ENCODE peak calls at places on chromosomes 12 and 14, in eight cellular contexts. One of them, this sample, is unnamed.
A peak's percentile ranks its signal among the peaks of the same experiment; 100 is the strongest.

GRCh38 chr14:39034481-39035296 is 68.3 kb downstream of the SEC23A start:
- DNase-seq in left lung: no peak
- DNase-seq in ovary: no peak
- DNase-seq in tibial artery: no peak
- DNase-seq in lung: no peak
- DNase-seq in brain microvascular endothelial cell: no peak
- DNase-seq in fibroblast of lung: peak; percentile 19
- DNase-seq in HFFc6: no peak
- DNase-seq in this sample: peak; percentile 46

GRCh38 chr12:12915654-12916053 is 24.3 kb downstream of the GPRC5A start:
- DNase-seq in fibroblast of lung: no peak
- DNase-seq in HFFc6: no peak
- DNase-seq in tibial artery: no peak
- DNase-seq in lung: no peak
- DNase-seq in left lung: no peak
- DNase-seq in brain microvascular endothelial cell: no peak
- DNase-seq in ovary: no peak
- DNase-seq in this sample: no peak

GRCh38 chr12:46915082-46915481 is 89.3 kb upstream of the SLC38A4 start:
- DNase-seq in left lung: no peak
- DNase-seq in HFFc6: peak; percentile 93
- DNase-seq in lung: no peak
- DNase-seq in brain microvascular endothelial cell: peak; percentile 83
- DNase-seq in ovary: no peak
- DNase-seq in tibial artery: no peak
- DNase-seq in fibroblast of lung: peak; percentile 88
- DNase-seq in this sample: peak; percentile 56

GRCh38 chr14:61621444-61621843 is 73.9 kb upstream of the HIF1A start:
- DNase-seq in left lung: no peak
- DNase-seq in ovary: no peak
- DNase-seq in tibial artery: no peak
- DNase-seq in HFFc6: no peak
- DNase-seq in lung: no peak
- DNase-seq in brain microvascular endothelial cell: no peak
- DNase-seq in fibroblast of lung: no peak
- DNase-seq in this sample: no peak

GRCh38 chr14:101969480-101969879 is 5.1 kb downstream of the DYNC1H1 start:
- DNase-seq in left lung: no peak
- DNase-seq in brain microvascular endothelial cell: no peak
- DNase-seq in fibroblast of lung: no peak
- DNase-seq in ovary: no peak
- DNase-seq in lung: no peak
- DNase-seq in tibial artery: no peak
- DNase-seq in HFFc6: no peak
- DNase-seq in this sample: no peak

GRCh38 chr12:111636209-111636928 is 37.3 kb upstream of the ATXN2 start:
- DNase-seq in left lung: no peak
- DNase-seq in tibial artery: peak; percentile 83
- DNase-seq in fibroblast of lung: peak; percentile 80
- DNase-seq in ovary: peak; percentile 83
- DNase-seq in HFFc6: peak; percentile 53
- DNase-seq in brain microvascular endothelial cell: peak; percentile 40
- DNase-seq in lung: peak; percentile 36
- DNase-seq in this sample: peak; percentile 79

GRCh38 chr14:101022916-101023435 is 119.5 kb upstream of the RTL1 start:
- DNase-seq in ovary: peak; percentile 9
- DNase-seq in brain microvascular endothelial cell: no peak
- DNase-seq in lung: no peak
- DNase-seq in fibroblast of lung: no peak
- DNase-seq in left lung: no peak
- DNase-seq in tibial artery: peak; percentile 15
- DNase-seq in HFFc6: no peak
- DNase-seq in this sample: no peak

GRCh38 chr12:15670756-15671155 is 118.4 kb downstream of the EPS8 start:
- DNase-seq in HFFc6: no peak
- DNase-seq in left lung: no peak
- DNase-seq in tibial artery: no peak
- DNase-seq in fibroblast of lung: no peak
- DNase-seq in lung: no peak
- DNase-seq in brain microvascular endothelial cell: no peak
- DNase-seq in ovary: no peak
- DNase-seq in this sample: no peak

GRCh38 chr12:50550530-50551223 is 45.9 kb downstream of the DIP2B start:
- DNase-seq in fibroblast of lung: no peak
- DNase-seq in lung: no peak
- DNase-seq in ovary: no peak
- DNase-seq in left lung: no peak
- DNase-seq in tibial artery: no peak
- DNase-seq in brain microvascular endothelial cell: no peak
- DNase-seq in HFFc6: no peak
- DNase-seq in this sample: peak; percentile 73

GRCh38 chr14:101520621-101521305 is 40.5 kb upstream of the DIO3 start:
- DNase-seq in left lung: no peak
- DNase-seq in ovary: peak; percentile 58
- DNase-seq in brain microvascular endothelial cell: no peak
- DNase-seq in tibial artery: peak; percentile 83
- DNase-seq in HFFc6: no peak
- DNase-seq in fibroblast of lung: peak; percentile 50
- DNase-seq in lung: peak; percentile 38
- DNase-seq in this sample: peak; percentile 27

GRCh38 chr14:26138764-26139445 is 458.9 kb downstream of the NOVA1 start:
- DNase-seq in fibroblast of lung: peak; percentile 8
- DNase-seq in left lung: no peak
- DNase-seq in tibial artery: no peak
- DNase-seq in brain microvascular endothelial cell: peak; percentile 6
- DNase-seq in ovary: no peak
- DNase-seq in HFFc6: no peak
- DNase-seq in lung: no peak
- DNase-seq in this sample: peak; percentile 73

GRCh38 chr12:53338916-53339315 is 2.8 kb upstream of the SP7 start:
- DNase-seq in tibial artery: no peak
- DNase-seq in HFFc6: no peak
- DNase-seq in ovary: no peak
- DNase-seq in lung: no peak
- DNase-seq in fibroblast of lung: no peak
- DNase-seq in left lung: no peak
- DNase-seq in brain microvascular endothelial cell: no peak
- DNase-seq in this sample: no peak

GRCh38 chr12:96419576-96420254 is 19.5 kb upstream of the CDK17 start:
- DNase-seq in ovary: no peak
- DNase-seq in fibroblast of lung: no peak
- DNase-seq in HFFc6: no peak
- DNase-seq in brain microvascular endothelial cell: no peak
- DNase-seq in tibial artery: no peak
- DNase-seq in left lung: no peak
- DNase-seq in lung: no peak
- DNase-seq in this sample: no peak

DNA sequence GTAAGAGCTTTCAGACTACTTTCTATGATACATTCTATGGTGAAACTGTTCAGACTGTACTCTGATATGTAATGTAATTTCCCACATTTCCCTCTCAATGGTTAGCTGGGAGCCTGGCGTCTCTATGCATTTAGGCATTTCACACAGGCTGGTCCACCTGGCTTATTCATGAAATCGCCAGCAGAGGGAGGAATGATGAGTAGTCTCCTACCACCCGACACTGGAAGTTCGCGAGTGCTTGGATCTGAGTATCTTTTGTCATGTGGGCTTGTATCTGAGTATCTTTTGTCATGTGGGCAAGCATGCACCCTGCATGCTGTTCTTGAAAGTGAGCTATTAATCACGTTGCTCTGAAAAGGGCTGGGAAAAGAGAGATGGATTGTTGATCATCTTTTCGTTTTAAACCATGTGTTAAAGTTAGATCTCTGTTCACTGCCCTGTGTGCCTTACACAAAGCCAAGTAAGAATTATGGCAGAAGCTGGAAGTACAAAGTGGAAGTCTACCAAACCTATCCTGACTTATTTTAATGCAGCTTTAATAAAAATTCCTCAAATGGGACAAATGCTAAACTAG is 235.0 kb downstream of the ATP23 start:
- DNase-seq in lung: no peak
- DNase-seq in left lung: no peak
- DNase-seq in ovary: no peak
- DNase-seq in fibroblast of lung: peak; percentile 12
- DNase-seq in tibial artery: no peak
- DNase-seq in HFFc6: no peak
- DNase-seq in brain microvascular endothelial cell: peak; percentile 59
- DNase-seq in this sample: peak; percentile 50
- TF ChIP-seq CTCF in lung: no peak
- TF ChIP-seq CTCF in left lung: peak; percentile 40
- TF ChIP-seq CTCF in ovary: no peak
- TF ChIP-seq CTCF in fibroblast of lung: peak; percentile 55
- TF ChIP-seq CTCF in tibial artery: peak; percentile 21
- TF ChIP-seq CTCF in HFFc6: peak; percentile 67
- TF ChIP-seq CTCF in brain microvascular endothelial cell: peak; percentile 57
- TF ChIP-seq CTCF in this sample: peak; percentile 58

GRCh38 chr14:76918176-76918750 is 92.1 kb downstream of the LRRC74A start:
- DNase-seq in tibial artery: peak; percentile 91
- DNase-seq in fibroblast of lung: peak; percentile 94
- DNase-seq in left lung: peak; percentile 88
- DNase-seq in brain microvascular endothelial cell: peak; percentile 70
- DNase-seq in ovary: peak; percentile 61
- DNase-seq in HFFc6: peak; percentile 76
- DNase-seq in lung: peak; percentile 74
- DNase-seq in this sample: peak; percentile 92

GRCh38 chr14:76917759-76918175 is 91.6 kb downstream of the LRRC74A start:
- DNase-seq in tibial artery: peak; percentile 90
- DNase-seq in left lung: no peak
- DNase-seq in lung: peak; percentile 54
- DNase-seq in ovary: peak; percentile 54
- DNase-seq in HFFc6: no peak
- DNase-seq in brain microvascular endothelial cell: no peak
- DNase-seq in fibroblast of lung: no peak
- DNase-seq in this sample: no peak

GRCh38 chr14:76919431-76919810 is 93.2 kb downstream of the LRRC74A start:
- DNase-seq in fibroblast of lung: no peak
- DNase-seq in lung: peak; percentile 38
- DNase-seq in left lung: no peak
- DNase-seq in ovary: peak; percentile 46
- DNase-seq in brain microvascular endothelial cell: no peak
- DNase-seq in tibial artery: no peak
- DNase-seq in HFFc6: no peak
- DNase-seq in this sample: no peak

GRCh38 chr14:76919811-76920571 is 93.8 kb downstream of the LRRC74A start:
- DNase-seq in brain microvascular endothelial cell: peak; percentile 87
- DNase-seq in ovary: peak; percentile 69
- DNase-seq in left lung: peak; percentile 80
- DNase-seq in lung: no peak
- DNase-seq in fibroblast of lung: peak; percentile 91
- DNase-seq in tibial artery: peak; percentile 74
- DNase-seq in HFFc6: peak; percentile 40
- DNase-seq in this sample: peak; percentile 96

GRCh38 chr14:76918751-76919421 is 92.7 kb downstream of the LRRC74A start:
- DNase-seq in HFFc6: peak; percentile 99
- DNase-seq in left lung: peak; percentile 96
- DNase-seq in fibroblast of lung: peak; percentile 99
- DNase-seq in lung: peak; percentile 95
- DNase-seq in brain microvascular endothelial cell: peak; percentile 95
- DNase-seq in ovary: peak; percentile 98
- DNase-seq in tibial artery: peak; percentile 100
- DNase-seq in this sample: peak; percentile 99
- TF ChIP-seq CTCF in HFFc6: peak; percentile 30
- TF ChIP-seq CTCF in left lung: peak; percentile 13
- TF ChIP-seq CTCF in fibroblast of lung: no peak
- TF ChIP-seq CTCF in lung: no peak
- TF ChIP-seq CTCF in brain microvascular endothelial cell: peak; percentile 32
- TF ChIP-seq CTCF in ovary: peak; percentile 32
- TF ChIP-seq CTCF in tibial artery: peak; percentile 27
- TF ChIP-seq CTCF in this sample: peak; percentile 9

GRCh38 chr14:28773917-28774691 is 7.5 kb downstream of the FOXG1 start:
- DNase-seq in fibroblast of lung: peak; percentile 55
- DNase-seq in HFFc6: no peak
- DNase-seq in brain microvascular endothelial cell: no peak
- DNase-seq in tibial artery: no peak
- DNase-seq in lung: no peak
- DNase-seq in ovary: no peak
- DNase-seq in left lung: peak; percentile 74
- DNase-seq in this sample: peak; percentile 64

GRCh38 chr14:28774764-28775738 is 8.5 kb downstream of the FOXG1 start:
- DNase-seq in brain microvascular endothelial cell: no peak
- DNase-seq in left lung: no peak
- DNase-seq in lung: no peak
- DNase-seq in HFFc6: no peak
- DNase-seq in ovary: no peak
- DNase-seq in fibroblast of lung: no peak
- DNase-seq in tibial artery: no peak
- DNase-seq in this sample: no peak

GRCh38 chr14:28771168-28771567 is 4.6 kb downstream of the FOXG1 start:
- DNase-seq in brain microvascular endothelial cell: no peak
- DNase-seq in left lung: no peak
- DNase-seq in ovary: no peak
- DNase-seq in fibroblast of lung: no peak
- DNase-seq in HFFc6: no peak
- DNase-seq in lung: no peak
- DNase-seq in tibial artery: no peak
- DNase-seq in this sample: no peak

GRCh38 chr14:28772613-28773012 is 6.0 kb downstream of the FOXG1 start:
- DNase-seq in fibroblast of lung: no peak
- DNase-seq in lung: no peak
- DNase-seq in HFFc6: no peak
- DNase-seq in ovary: no peak
- DNase-seq in tibial artery: no peak
- DNase-seq in left lung: no peak
- DNase-seq in brain microvascular endothelial cell: no peak
- DNase-seq in this sample: no peak

GRCh38 chr14:28773176-28773575 is 6.6 kb downstream of the FOXG1 start:
- DNase-seq in brain microvascular endothelial cell: no peak
- DNase-seq in fibroblast of lung: no peak
- DNase-seq in left lung: no peak
- DNase-seq in ovary: no peak
- DNase-seq in HFFc6: no peak
- DNase-seq in lung: no peak
- DNase-seq in tibial artery: no peak
- DNase-seq in this sample: no peak
- TF ChIP-seq CTCF in brain microvascular endothelial cell: no peak
- TF ChIP-seq CTCF in fibroblast of lung: no peak
- TF ChIP-seq CTCF in left lung: no peak
- TF ChIP-seq CTCF in ovary: no peak
- TF ChIP-seq CTCF in HFFc6: no peak
- TF ChIP-seq CTCF in lung: no peak
- TF ChIP-seq CTCF in tibial artery: no peak
- TF ChIP-seq CTCF in this sample: no peak

DNA sequence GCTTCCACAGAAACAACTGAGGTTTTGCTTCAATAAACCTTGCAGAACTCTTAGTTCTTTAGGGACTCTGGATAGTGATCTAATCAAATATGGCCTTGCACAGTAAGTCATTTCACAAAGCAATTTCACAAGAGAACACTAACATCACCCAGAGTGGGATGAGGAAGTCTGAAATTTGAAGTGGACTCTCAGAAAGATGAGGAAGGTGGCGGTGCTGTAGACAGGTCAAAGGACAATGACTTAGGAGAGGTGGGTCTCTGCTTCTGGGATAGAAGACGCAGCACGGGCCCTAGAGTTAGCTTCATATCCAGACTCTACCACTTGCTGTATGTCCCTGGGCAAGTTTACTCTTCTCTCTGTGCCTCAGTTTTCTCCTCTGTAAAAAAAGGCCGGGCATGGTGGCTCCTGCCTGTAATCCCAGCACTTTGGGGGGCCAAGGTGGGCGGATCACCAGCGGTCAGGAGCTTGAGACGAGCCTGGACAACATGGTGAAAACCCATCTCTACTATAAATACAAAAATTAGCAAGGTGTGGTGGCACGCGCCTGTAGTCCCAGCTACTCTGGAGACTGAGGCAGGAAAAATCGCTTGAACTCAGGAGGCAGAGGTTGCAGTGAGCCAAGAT is 18.9 kb downstream of the FOS start:
- DNase-seq in ovary: no peak
- DNase-seq in brain microvascular endothelial cell: no peak
- DNase-seq in HFFc6: no peak
- DNase-seq in fibroblast of lung: no peak
- DNase-seq in tibial artery: peak; percentile 60
- DNase-seq in lung: no peak
- DNase-seq in left lung: no peak
- DNase-seq in this sample: no peak
- TF ChIP-seq CTCF in ovary: no peak
- TF ChIP-seq CTCF in brain microvascular endothelial cell: no peak
- TF ChIP-seq CTCF in HFFc6: no peak
- TF ChIP-seq CTCF in fibroblast of lung: no peak
- TF ChIP-seq CTCF in tibial artery: no peak
- TF ChIP-seq CTCF in lung: no peak
- TF ChIP-seq CTCF in left lung: no peak
- TF ChIP-seq CTCF in this sample: no peak